ENCODE peak calls at places on chromosomes 6 and 20, in six cellular contexts. O, R, E, K, L and G are unnamed samples.

GRCh38 chr20:19549896-19550295 is 208.2 kb upstream of the RIN2 start:
- DNase-seq in O (no peak), R (no peak), E (no peak), K (no peak), L (no peak), G (no peak)

GRCh38 chr6:5457036-5457435 is 195.7 kb downstream of the FARS2 start:
- DNase-seq in O (no peak), R (no peak), E (no peak), K (no peak), L (peak), G (no peak)

GRCh38 chr20:23937303-23938117 is 51.1 kb downstream of the GGTLC1 start:
- DNase-seq in O (peak), R (peak), E (peak), K (peak), L (peak), G (no peak)

GRCh38 chr6:83313880-83314279 is 117.0 kb downstream of the ME1 start:
- DNase-seq in O (no peak), R (no peak), E (no peak), K (no peak), L (no peak), G (no peak)

GRCh38 chr6:16049178-16049577 is 79.7 kb upstream of the MYLIP start:
- DNase-seq in O (no peak), R (no peak), E (no peak), K (no peak), L (no peak), G (no peak)

GRCh38 chr6:49849121-49849907 is 17.0 kb downstream of the CRISP1 start:
- DNase-seq in O (peak), R (no peak), E (no peak), K (peak), L (peak), G (no peak)

GRCh38 chr20:48257833-48258232 is 472.6 kb upstream of the SULF2 start:
- DNase-seq in O (no peak), R (no peak), E (no peak), K (no peak), L (no peak), G (no peak)

GRCh38 chr6:157593596-157593995 is 212.6 kb downstream of the ZDHHC14 start:
- DNase-seq in O (no peak), R (no peak), E (no peak), K (no peak), L (no peak), G (no peak)

GRCh38 chr20:25256226-25256859 is 8.5 kb downstream of the PYGB start:
- DNase-seq in O (no peak), R (no peak), E (no peak), K (no peak), L (no peak), G (no peak)

GRCh38 chr20:6663104-6663503 is 104.4 kb upstream of the BMP2 start:
- DNase-seq in O (peak), R (no peak), E (no peak), K (peak), L (no peak), G (no peak)

GRCh38 chr20:35619196-35620095 is 3.8 kb downstream of the SPAG4 start:
- DNase-seq in O (peak), R (peak), E (peak), K (peak), L (peak), G (peak)

GRCh38 chr6:112007805-112008204 is 46.1 kb upstream of the CCN6 start:
- DNase-seq in O (no peak), R (peak), E (no peak), K (no peak), L (no peak), G (no peak)

GRCh38 chr6:132527791-132528190 is 10.3 kb upstream of the TAAR9 start:
- DNase-seq in O (no peak), R (no peak), E (no peak), K (no peak), L (no peak), G (no peak)

GRCh38 chr20:57427239-57428127 is 36.3 kb downstream of the RBM38 start:
- DNase-seq in O (no peak), R (no peak), E (no peak), K (no peak), L (no peak), G (no peak)

GRCh38 chr6:169289671-169290408 is 36.2 kb upstream of the THBS2 start:
- DNase-seq in O (no peak), R (peak), E (no peak), K (no peak), L (no peak), G (no peak)

GRCh38 chr20:6855074-6855473 is 87.6 kb downstream of the BMP2 start:
- DNase-seq in O (no peak), R (no peak), E (no peak), K (no peak), L (no peak), G (no peak)

GRCh38 chr20:20065366-20065765 is 13.0 kb downstream of the CFAP61 start:
- DNase-seq in O (no peak), R (no peak), E (no peak), K (no peak), L (no peak), G (no peak)

GRCh38 chr20:13857304-13857703 is 72.5 kb downstream of the NDUFAF5 start:
- DNase-seq in O (no peak), R (no peak), E (no peak), K (no peak), L (no peak), G (no peak)

DNA sequence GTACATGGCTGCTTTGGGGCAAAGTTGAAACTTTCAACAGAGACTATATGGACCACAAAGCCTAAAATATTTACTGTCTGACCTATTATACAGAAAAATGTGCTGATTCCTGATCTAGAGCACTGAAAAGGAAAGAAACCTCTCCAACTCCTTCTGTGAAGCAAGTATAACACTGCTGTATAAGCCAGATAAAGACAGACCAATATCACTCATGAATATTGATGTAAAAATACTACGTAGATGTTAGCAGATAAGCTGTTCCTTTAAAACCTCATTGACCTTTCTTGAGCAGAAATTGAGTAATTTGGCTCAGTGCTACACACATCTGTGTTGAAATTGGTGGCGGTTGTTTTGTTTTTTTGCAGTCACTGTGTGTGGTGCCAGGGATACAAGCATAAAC is 69.9 kb upstream of the HDAC2 start:
- DNase-seq in O (no peak), R (no peak), E (no peak), K (no peak), L (no peak), G (no peak)
- TF ChIP-seq CTCF in O (no peak), R (no peak), E (no peak), K (no peak), L (no peak), G (no peak)

GRCh38 chr20:11917663-11918062 is at the start of gene BTBD3:
- DNase-seq in O (no peak), R (peak), E (peak), K (no peak), L (peak), G (no peak)
- TF ChIP-seq CTCF in O (peak), R (no peak), E (no peak), K (no peak), L (no peak), G (no peak)

DNA sequence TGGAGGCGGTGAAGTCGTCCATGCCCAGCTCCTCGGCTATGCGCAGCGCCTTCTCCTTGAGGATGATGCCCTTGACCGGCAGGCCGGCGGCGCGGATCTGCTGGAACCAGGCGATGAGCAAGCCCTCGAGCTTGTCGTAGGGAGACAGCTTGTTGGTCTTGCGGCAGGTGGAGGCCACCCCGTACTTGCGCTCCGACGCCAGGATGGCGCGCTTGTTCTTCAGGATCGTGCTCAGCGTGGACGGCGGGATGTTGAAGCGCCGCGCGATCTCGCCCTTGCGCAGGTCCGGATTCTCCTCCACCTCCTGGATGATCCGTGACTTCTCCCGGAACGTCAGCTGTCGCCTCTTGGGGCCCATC is 435 bp downstream of the CENPB start:
- DNase-seq in O (peak), R (peak), E (no peak), K (peak), L (peak), G (no peak)
- TF ChIP-seq CTCF in O (peak), R (no peak), E (no peak), K (no peak), L (no peak), G (no peak)

GRCh38 chr20:4046926-4047325 is 31.6 kb upstream of the RNF24 start:
- DNase-seq in O (no peak), R (no peak), E (no peak), K (no peak), L (no peak), G (no peak)

GRCh38 chr20:4047614-4048013 is 32.3 kb upstream of the RNF24 start:
- DNase-seq in O (no peak), R (no peak), E (no peak), K (no peak), L (no peak), G (no peak)

GRCh38 chr20:4045082-4045481 is 29.7 kb upstream of the RNF24 start:
- DNase-seq in O (no peak), R (no peak), E (no peak), K (no peak), L (no peak), G (no peak)

GRCh38 chr20:4045741-4046140 is 30.4 kb upstream of the RNF24 start:
- DNase-seq in O (no peak), R (no peak), E (no peak), K (no peak), L (peak), G (no peak)

DNA sequence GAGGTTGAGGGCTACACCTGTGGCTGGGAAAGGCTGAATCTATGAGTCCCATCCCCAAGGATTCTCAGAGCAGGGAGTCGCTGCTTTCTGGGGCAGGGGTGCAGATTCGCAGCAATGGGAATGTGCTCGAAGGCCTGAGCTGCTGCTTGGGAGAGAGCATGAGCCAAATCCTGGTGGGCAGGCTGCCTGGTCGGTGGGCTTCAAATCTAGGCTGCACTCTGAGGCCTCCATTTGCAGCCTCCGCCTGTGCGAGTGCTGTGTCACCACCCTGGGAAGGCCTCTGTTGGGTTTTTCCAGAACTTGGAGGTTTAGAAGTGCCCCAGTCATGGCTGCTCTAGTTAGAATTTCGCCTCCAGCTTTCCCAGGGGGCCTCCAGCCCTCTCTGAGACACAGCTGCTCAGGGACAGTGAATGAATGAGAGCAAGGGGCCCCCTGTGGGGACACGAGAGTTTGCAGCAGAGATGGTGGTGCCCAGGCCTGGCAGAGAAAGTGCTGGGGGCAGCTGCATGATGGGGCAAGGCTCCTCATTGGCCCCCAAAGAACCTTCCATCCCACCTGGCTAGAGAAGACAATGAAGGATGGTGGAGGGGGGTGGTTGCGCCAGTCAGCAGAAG is 31.1 kb upstream of the RNF24 start:
- DNase-seq in O (no peak), R (no peak), E (no peak), K (no peak), L (no peak), G (no peak)
- TF ChIP-seq CTCF in O (no peak), R (no peak), E (no peak), K (no peak), L (no peak), G (no peak)